ENCODE peak calls at places on chromosomes 6 and 20, in four cellular contexts. W is fibroblast of lung, N is neural progenitor cell, G is AG09319. L is an unnamed sample.

GRCh38 chr6:116397960-116398359 is 27.2 kb downstream of the DSE start:
- DNase-seq in G (no peak), W (peak), N (no peak), L (no peak)

GRCh38 chr20:38241201-38241600 is 19.3 kb downstream of the KIAA1755 start:
- DNase-seq in N (no peak), G (no peak), W (no peak), L (no peak)

GRCh38 chr6:130296854-130297253 is 69.0 kb upstream of the TMEM200A start:
- DNase-seq in G (no peak), W (no peak), N (no peak), L (no peak)

GRCh38 chr20:38373231-38373867 is 27.1 kb downstream of the LBP start:
- DNase-seq in G (no peak), W (no peak), N (no peak), L (no peak)

GRCh38 chr20:36548006-36548315 is 6.6 kb downstream of the MYL9 start:
- DNase-seq in W (no peak), N (peak), G (no peak), L (peak)

GRCh38 chr6:87815449-87815848 is 113.4 kb upstream of the AKIRIN2 start:
- DNase-seq in W (no peak), G (no peak), N (no peak), L (no peak)

GRCh38 chr6:113598786-113599185 is 258.4 kb upstream of the MARCKS start:
- DNase-seq in G (no peak), W (peak), N (no peak), L (no peak)

GRCh38 chr6:91669154-91669903 is 1082.5 kb upstream of the MAP3K7 start:
- DNase-seq in G (no peak), N (peak), W (peak), L (no peak)

GRCh38 chr6:75568100-75568499 is 33.6 kb upstream of the SENP6 start:
- DNase-seq in G (no peak), W (no peak), N (no peak), L (no peak)

GRCh38 chr20:1312308-1312707 is 16.6 kb downstream of the SDCBP2 start:
- DNase-seq in N (no peak), W (no peak), G (no peak), L (no peak)

GRCh38 chr6:40577672-40578071 is 9.5 kb downstream of the LRFN2 start:
- DNase-seq in N (no peak), W (no peak), G (no peak), L (no peak)

GRCh38 chr6:42103218-42103617 is 39.2 kb downstream of the C6orf132 start:
- DNase-seq in W (no peak), N (no peak), G (no peak), L (no peak)

GRCh38 chr6:153090241-153090930 is 40.7 kb downstream of the RGS17 start:
- DNase-seq in W (peak), N (no peak), G (no peak), L (no peak)

GRCh38 chr6:34457392-34457746 is 8.5 kb upstream of the PACSIN1 start:
- DNase-seq in N (no peak), G (no peak), W (no peak), L (no peak)

GRCh38 chr20:44651507-44652373 is at the start of gene ADA:
- DNase-seq in G (no peak), W (peak), N (peak), L (peak)

GRCh38 chr6:113049190-113049589 is 702.1 kb downstream of the RFPL4B start:
- DNase-seq in W (peak), G (no peak), N (no peak), L (no peak)

GRCh38 chr6:141675957-141676356 is 456.8 kb upstream of the GJE1 start:
- DNase-seq in G (no peak), N (no peak), W (peak), L (no peak)

L was measured in WTC11.